ENCODE peak calls at places on chromosomes 1 and 21, in six cellular contexts. One of them, this sample, is unnamed.

GRCh38 chr1:11566042-11566825 is 87.3 kb downstream of the DISP3 start:
- DNase-seq in WTC11: no peak
- DNase-seq in neural progenitor cell: no peak
- DNase-seq in transverse colon: no peak
- DNase-seq in body of pancreas: no peak
- DNase-seq in suprapubic skin: no peak
- DNase-seq in this sample: no peak

GRCh38 chr21:17554619-17555472 is 42.0 kb downstream of the CXADR start:
- DNase-seq in transverse colon: no peak
- DNase-seq in neural progenitor cell: peak
- DNase-seq in body of pancreas: no peak
- DNase-seq in WTC11: no peak
- DNase-seq in suprapubic skin: no peak
- DNase-seq in this sample: no peak

GRCh38 chr1:208135354-208135753 is 108.8 kb downstream of the PLXNA2 start:
- DNase-seq in neural progenitor cell: no peak
- DNase-seq in suprapubic skin: no peak
- DNase-seq in body of pancreas: no peak
- DNase-seq in WTC11: no peak
- DNase-seq in transverse colon: no peak
- DNase-seq in this sample: no peak

GRCh38 chr21:34276711-34277425 is 86.9 kb upstream of the KCNE2 start:
- DNase-seq in neural progenitor cell: no peak
- DNase-seq in transverse colon: no peak
- DNase-seq in body of pancreas: no peak
- DNase-seq in WTC11: no peak
- DNase-seq in suprapubic skin: no peak
- DNase-seq in this sample: no peak

GRCh38 chr1:85911742-85912141 is 203.5 kb upstream of the ZNHIT6 start:
- DNase-seq in WTC11: no peak
- DNase-seq in suprapubic skin: no peak
- DNase-seq in neural progenitor cell: peak
- DNase-seq in transverse colon: no peak
- DNase-seq in body of pancreas: no peak
- DNase-seq in this sample: no peak

GRCh38 chr21:32947736-32948135 is 78.0 kb upstream of the OLIG2 start:
- DNase-seq in transverse colon: no peak
- DNase-seq in body of pancreas: no peak
- DNase-seq in WTC11: no peak
- DNase-seq in suprapubic skin: no peak
- DNase-seq in neural progenitor cell: no peak
- DNase-seq in this sample: no peak

GRCh38 chr1:62774006-62774405 is 9.9 kb upstream of the ATG4C start:
- DNase-seq in neural progenitor cell: no peak
- DNase-seq in body of pancreas: no peak
- DNase-seq in WTC11: no peak
- DNase-seq in transverse colon: no peak
- DNase-seq in suprapubic skin: no peak
- DNase-seq in this sample: no peak

GRCh38 chr1:167631987-167632680 is 2.1 kb downstream of the RCSD1 start:
- DNase-seq in body of pancreas: no peak
- DNase-seq in WTC11: no peak
- DNase-seq in neural progenitor cell: no peak
- DNase-seq in transverse colon: peak
- DNase-seq in suprapubic skin: no peak
- DNase-seq in this sample: no peak

GRCh38 chr1:41618066-41618825 is 133.8 kb upstream of the EDN2 start:
- DNase-seq in suprapubic skin: peak
- DNase-seq in neural progenitor cell: no peak
- DNase-seq in WTC11: no peak
- DNase-seq in transverse colon: peak
- DNase-seq in body of pancreas: peak
- DNase-seq in this sample: no peak

GRCh38 chr1:179812501-179813292 is 64.9 kb downstream of the TOR1AIP2 start:
- DNase-seq in body of pancreas: no peak
- DNase-seq in neural progenitor cell: no peak
- DNase-seq in transverse colon: no peak
- DNase-seq in WTC11: no peak
- DNase-seq in suprapubic skin: no peak
- DNase-seq in this sample: no peak

GRCh38 chr1:218164930-218165686 is 120.0 kb upstream of the RRP15 start:
- DNase-seq in WTC11: peak
- DNase-seq in suprapubic skin: peak
- DNase-seq in body of pancreas: no peak
- DNase-seq in neural progenitor cell: peak
- DNase-seq in transverse colon: peak
- DNase-seq in this sample: peak

GRCh38 chr1:201450721-201451291 is 18.2 kb downstream of the PHLDA3 start:
- DNase-seq in transverse colon: no peak
- DNase-seq in WTC11: peak
- DNase-seq in neural progenitor cell: peak
- DNase-seq in suprapubic skin: no peak
- DNase-seq in body of pancreas: peak
- DNase-seq in this sample: peak

GRCh38 chr1:91427741-91428140 is 23.1 kb upstream of the HFM1 start:
- DNase-seq in suprapubic skin: no peak
- DNase-seq in body of pancreas: no peak
- DNase-seq in WTC11: peak
- DNase-seq in transverse colon: no peak
- DNase-seq in neural progenitor cell: no peak
- DNase-seq in this sample: no peak

GRCh38 chr1:164716992-164717703 is 158.2 kb downstream of the PBX1 start:
- DNase-seq in transverse colon: no peak
- DNase-seq in neural progenitor cell: no peak
- DNase-seq in body of pancreas: no peak
- DNase-seq in suprapubic skin: no peak
- DNase-seq in WTC11: no peak
- DNase-seq in this sample: no peak

GRCh38 chr1:32702599-32703478 is at the start of gene SYNC:
- DNase-seq in body of pancreas: peak
- DNase-seq in transverse colon: peak
- DNase-seq in suprapubic skin: no peak
- DNase-seq in WTC11: no peak
- DNase-seq in neural progenitor cell: peak
- DNase-seq in this sample: peak

GRCh38 chr1:30596891-30597290 is 126.5 kb downstream of the MATN1 start:
- DNase-seq in WTC11: no peak
- DNase-seq in suprapubic skin: no peak
- DNase-seq in neural progenitor cell: no peak
- DNase-seq in body of pancreas: no peak
- DNase-seq in transverse colon: no peak
- DNase-seq in this sample: no peak

GRCh38 chr1:227062306-227062705 is 122.2 kb downstream of the COQ8A start:
- DNase-seq in neural progenitor cell: no peak
- DNase-seq in body of pancreas: no peak
- DNase-seq in WTC11: no peak
- DNase-seq in transverse colon: no peak
- DNase-seq in suprapubic skin: no peak
- DNase-seq in this sample: no peak
- TF ChIP-seq CTCF in neural progenitor cell: no peak
- TF ChIP-seq CTCF in body of pancreas: no peak
- TF ChIP-seq CTCF in WTC11: no peak
- TF ChIP-seq CTCF in transverse colon: no peak
- TF ChIP-seq CTCF in suprapubic skin: no peak
- TF ChIP-seq CTCF in this sample: no peak

GRCh38 chr1:106266786-106267185 is 789.7 kb upstream of the PRMT6 start:
- DNase-seq in WTC11: no peak
- DNase-seq in body of pancreas: no peak
- DNase-seq in suprapubic skin: no peak
- DNase-seq in transverse colon: no peak
- DNase-seq in neural progenitor cell: no peak
- DNase-seq in this sample: no peak

DNA sequence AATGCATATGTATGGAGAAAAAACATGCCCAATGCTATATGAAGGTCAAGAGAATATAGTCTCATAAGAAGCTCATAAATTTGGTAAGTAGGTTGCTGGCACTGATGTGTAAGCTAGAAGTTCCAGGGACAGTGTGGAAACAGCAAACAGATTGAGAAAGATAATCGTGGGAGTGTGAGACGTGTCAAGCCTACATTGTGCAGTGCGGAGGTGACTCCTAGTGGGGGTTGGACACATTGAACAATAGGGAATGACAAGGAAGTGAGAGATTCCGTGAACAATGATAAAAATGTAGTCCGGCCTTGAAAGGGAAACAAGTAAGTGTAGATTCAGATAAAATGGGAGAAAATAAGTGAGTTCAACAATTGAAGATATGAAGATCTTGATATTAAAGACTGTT is 788.4 kb upstream of the PRMT6 start:
- DNase-seq in suprapubic skin: no peak
- DNase-seq in WTC11: peak
- DNase-seq in neural progenitor cell: peak
- DNase-seq in body of pancreas: no peak
- DNase-seq in transverse colon: no peak
- DNase-seq in this sample: no peak
- TF ChIP-seq CTCF in suprapubic skin: no peak
- TF ChIP-seq CTCF in WTC11: no peak
- TF ChIP-seq CTCF in neural progenitor cell: peak
- TF ChIP-seq CTCF in body of pancreas: no peak
- TF ChIP-seq CTCF in transverse colon: no peak
- TF ChIP-seq CTCF in this sample: peak

DNA sequence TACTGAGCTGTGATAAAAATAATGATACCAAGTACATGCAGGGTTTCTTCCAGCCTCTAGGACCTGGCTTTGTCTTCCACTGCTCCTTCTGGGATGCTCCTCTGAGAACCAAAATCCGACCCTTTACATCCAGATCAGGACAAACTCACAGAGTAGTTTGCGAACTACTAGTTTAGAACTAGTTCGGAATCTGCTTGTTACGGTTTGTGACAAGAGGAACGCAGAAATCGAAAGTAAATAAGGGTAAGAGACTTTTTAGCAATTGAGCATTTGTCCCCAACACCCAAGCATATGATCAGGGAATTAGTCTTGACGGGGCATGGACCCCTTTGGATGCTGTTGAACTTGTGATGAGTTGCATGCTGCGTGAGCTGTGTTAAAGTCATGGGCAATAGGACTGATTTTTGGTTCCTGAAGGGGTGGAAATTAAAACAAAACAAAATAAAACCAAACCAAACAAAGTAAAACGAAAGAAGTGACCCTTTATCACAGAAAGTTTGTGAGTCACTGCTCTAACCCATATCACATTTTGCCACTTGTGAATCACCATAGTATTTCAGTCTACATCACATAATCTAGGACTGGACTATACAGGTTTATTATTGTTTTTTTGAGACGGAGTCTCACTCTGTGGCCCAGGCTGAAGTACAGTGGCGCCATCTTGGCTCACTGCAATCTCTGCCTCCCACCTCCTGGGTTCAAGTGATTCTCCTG is 35.7 kb upstream of the ERRFI1 start:
- DNase-seq in transverse colon: no peak
- DNase-seq in neural progenitor cell: no peak
- DNase-seq in body of pancreas: no peak
- DNase-seq in suprapubic skin: no peak
- DNase-seq in WTC11: no peak
- DNase-seq in this sample: no peak
- TF ChIP-seq CTCF in transverse colon: no peak
- TF ChIP-seq CTCF in neural progenitor cell: no peak
- TF ChIP-seq CTCF in body of pancreas: no peak
- TF ChIP-seq CTCF in suprapubic skin: no peak
- TF ChIP-seq CTCF in WTC11: no peak
- TF ChIP-seq CTCF in this sample: no peak

GRCh38 chr1:113958691-113959090 is 20.6 kb upstream of the OLFML3 start:
- DNase-seq in body of pancreas: no peak
- DNase-seq in WTC11: no peak
- DNase-seq in suprapubic skin: no peak
- DNase-seq in neural progenitor cell: no peak
- DNase-seq in transverse colon: no peak
- DNase-seq in this sample: no peak

GRCh38 chr1:113966013-113966412 is 13.3 kb upstream of the OLFML3 start:
- DNase-seq in suprapubic skin: no peak
- DNase-seq in body of pancreas: no peak
- DNase-seq in transverse colon: no peak
- DNase-seq in WTC11: no peak
- DNase-seq in neural progenitor cell: no peak
- DNase-seq in this sample: no peak

DNA sequence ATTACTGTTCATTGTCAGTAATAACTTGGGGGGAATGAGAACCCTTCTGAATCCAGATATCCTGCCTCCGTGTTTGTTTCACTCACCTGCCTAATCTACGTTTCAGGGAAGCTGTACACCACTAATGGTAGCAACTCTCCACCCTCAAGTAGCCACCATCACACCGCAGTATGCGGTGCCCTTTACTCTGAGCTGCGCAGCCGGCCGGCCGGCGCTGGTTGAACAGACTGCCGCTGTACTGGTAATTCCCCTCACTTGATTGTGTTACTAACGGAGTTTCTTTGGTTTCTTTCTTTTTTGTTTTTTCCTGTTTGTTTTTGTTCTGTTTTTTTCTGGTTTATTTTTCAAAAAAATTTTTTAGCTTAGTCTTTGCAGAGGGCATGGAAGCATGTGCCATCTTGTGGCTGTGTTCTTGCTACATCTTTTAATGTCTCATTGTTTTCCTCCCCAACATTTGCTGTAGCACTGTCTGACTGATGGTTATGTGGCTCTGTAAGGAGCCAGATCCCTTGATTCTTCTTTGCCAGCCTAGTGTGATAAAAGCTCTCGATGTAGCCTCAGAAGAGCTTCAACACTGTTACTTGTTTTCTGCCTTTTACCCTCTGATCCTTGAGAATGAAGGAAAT is 15.9 kb upstream of the OLFML3 start:
- DNase-seq in transverse colon: no peak
- DNase-seq in suprapubic skin: no peak
- DNase-seq in neural progenitor cell: no peak
- DNase-seq in body of pancreas: no peak
- DNase-seq in WTC11: no peak
- DNase-seq in this sample: no peak
- TF ChIP-seq CTCF in transverse colon: no peak
- TF ChIP-seq CTCF in suprapubic skin: no peak
- TF ChIP-seq CTCF in neural progenitor cell: peak
- TF ChIP-seq CTCF in body of pancreas: no peak
- TF ChIP-seq CTCF in WTC11: no peak
- TF ChIP-seq CTCF in this sample: no peak

DNA sequence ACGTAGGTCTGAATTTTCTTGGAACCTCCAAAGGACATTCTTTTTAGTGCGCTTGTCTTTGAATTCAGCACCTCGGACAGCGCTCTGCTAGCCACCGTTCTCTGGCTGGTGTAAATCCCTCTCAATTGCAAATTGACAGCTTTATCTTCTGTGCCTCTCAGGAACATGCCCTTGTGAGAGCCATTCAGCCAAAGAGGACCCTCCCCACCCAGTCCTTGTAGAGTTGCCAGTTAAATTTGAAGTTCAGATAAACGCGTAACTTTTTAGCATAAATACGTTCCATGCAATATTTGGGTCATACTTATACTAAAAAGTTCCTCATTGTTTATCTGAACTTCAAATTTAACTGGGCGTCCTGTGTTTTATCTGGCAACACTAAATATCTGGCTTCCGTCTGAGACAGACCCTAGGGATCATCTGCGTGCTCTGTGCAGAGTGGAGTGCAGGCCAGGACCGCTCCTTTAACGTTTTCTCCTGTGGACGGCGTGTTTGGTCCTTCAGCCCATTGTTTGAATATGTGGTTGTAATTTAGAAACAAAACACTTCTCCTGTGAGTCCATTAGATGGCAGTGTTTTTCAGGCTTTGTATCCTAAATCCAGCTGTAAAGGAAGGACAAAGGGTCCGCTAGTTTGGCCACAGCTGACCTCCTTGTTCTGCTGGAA is 7.0 kb downstream of the KCNAB2 start:
- DNase-seq in body of pancreas: peak
- DNase-seq in transverse colon: peak
- DNase-seq in suprapubic skin: no peak
- DNase-seq in WTC11: peak
- DNase-seq in neural progenitor cell: peak
- DNase-seq in this sample: peak
- TF ChIP-seq CTCF in body of pancreas: peak
- TF ChIP-seq CTCF in transverse colon: peak
- TF ChIP-seq CTCF in suprapubic skin: peak
- TF ChIP-seq CTCF in WTC11: peak
- TF ChIP-seq CTCF in neural progenitor cell: peak
- TF ChIP-seq CTCF in this sample: peak

GRCh38 chr1:94819945-94820746 is at the start of gene SLC44A3:
- DNase-seq in suprapubic skin: no peak
- DNase-seq in neural progenitor cell: peak
- DNase-seq in body of pancreas: peak
- DNase-seq in transverse colon: peak
- DNase-seq in WTC11: peak
- DNase-seq in this sample: peak
- TF ChIP-seq CTCF in suprapubic skin: peak
- TF ChIP-seq CTCF in neural progenitor cell: peak
- TF ChIP-seq CTCF in body of pancreas: peak
- TF ChIP-seq CTCF in transverse colon: no peak
- TF ChIP-seq CTCF in WTC11: no peak
- TF ChIP-seq CTCF in this sample: no peak

This sample was measured in glutamatergic neuron.